ENCODE peak calls at places on chromosomes 16 and 17, in eight cellular contexts. One of them, this sample, is unnamed.

GRCh38 chr16:3458278-3458851 is 14.9 kb downstream of the NAA60 start:
- DNase-seq in small intestine: no peak
- DNase-seq in stimulated activated CD8-positive, alpha-beta memory T cell treated with anti-CD3 and anti-CD28 coated beads, Interleukin-7, amount 100 ng/mL, for 1 hour: no peak
- DNase-seq in AG04450: no peak
- DNase-seq in Kasumi-1: no peak
- DNase-seq in lung: no peak
- DNase-seq in GM19239: no peak
- DNase-seq in activated naive CD8-positive, alpha-beta T cell treated with anti-CD3 and anti-CD28 coated beads, Interleukin-2, amount 50 U/mL, for 16 hours: no peak
- DNase-seq in this sample: no peak

GRCh38 chr17:7932483-7932891 is 481 bp downstream of the CNTROB start:
- DNase-seq in lung: no peak
- DNase-seq in GM19239: no peak
- DNase-seq in small intestine: peak
- DNase-seq in activated naive CD8-positive, alpha-beta T cell treated with anti-CD3 and anti-CD28 coated beads, Interleukin-2, amount 50 U/mL, for 16 hours: no peak
- DNase-seq in Kasumi-1: peak
- DNase-seq in AG04450: no peak
- DNase-seq in stimulated activated CD8-positive, alpha-beta memory T cell treated with anti-CD3 and anti-CD28 coated beads, Interleukin-7, amount 100 ng/mL, for 1 hour: no peak
- DNase-seq in this sample: no peak

GRCh38 chr16:65959978-65960377 is 406.5 kb upstream of the CDH5 start:
- DNase-seq in AG04450: no peak
- DNase-seq in stimulated activated CD8-positive, alpha-beta memory T cell treated with anti-CD3 and anti-CD28 coated beads, Interleukin-7, amount 100 ng/mL, for 1 hour: no peak
- DNase-seq in GM19239: no peak
- DNase-seq in Kasumi-1: no peak
- DNase-seq in lung: no peak
- DNase-seq in activated naive CD8-positive, alpha-beta T cell treated with anti-CD3 and anti-CD28 coated beads, Interleukin-2, amount 50 U/mL, for 16 hours: no peak
- DNase-seq in small intestine: no peak
- DNase-seq in this sample: no peak

GRCh38 chr17:65055708-65056638 is 567 bp downstream of the GNA13 start:
- DNase-seq in lung: peak
- DNase-seq in stimulated activated CD8-positive, alpha-beta memory T cell treated with anti-CD3 and anti-CD28 coated beads, Interleukin-7, amount 100 ng/mL, for 1 hour: peak
- DNase-seq in GM19239: no peak
- DNase-seq in activated naive CD8-positive, alpha-beta T cell treated with anti-CD3 and anti-CD28 coated beads, Interleukin-2, amount 50 U/mL, for 16 hours: no peak
- DNase-seq in AG04450: no peak
- DNase-seq in Kasumi-1: peak
- DNase-seq in small intestine: peak
- DNase-seq in this sample: no peak

GRCh38 chr17:62581769-62582168 is 45.7 kb upstream of the MRC2 start:
- DNase-seq in GM19239: no peak
- DNase-seq in small intestine: no peak
- DNase-seq in stimulated activated CD8-positive, alpha-beta memory T cell treated with anti-CD3 and anti-CD28 coated beads, Interleukin-7, amount 100 ng/mL, for 1 hour: no peak
- DNase-seq in Kasumi-1: no peak
- DNase-seq in activated naive CD8-positive, alpha-beta T cell treated with anti-CD3 and anti-CD28 coated beads, Interleukin-2, amount 50 U/mL, for 16 hours: no peak
- DNase-seq in AG04450: no peak
- DNase-seq in lung: no peak
- DNase-seq in this sample: no peak

GRCh38 chr16:11201498-11202259 is 54.3 kb downstream of the SOCS1 start:
- DNase-seq in AG04450: peak
- DNase-seq in GM19239: no peak
- DNase-seq in small intestine: peak
- DNase-seq in Kasumi-1: no peak
- DNase-seq in activated naive CD8-positive, alpha-beta T cell treated with anti-CD3 and anti-CD28 coated beads, Interleukin-2, amount 50 U/mL, for 16 hours: no peak
- DNase-seq in stimulated activated CD8-positive, alpha-beta memory T cell treated with anti-CD3 and anti-CD28 coated beads, Interleukin-7, amount 100 ng/mL, for 1 hour: no peak
- DNase-seq in lung: no peak
- DNase-seq in this sample: peak

GRCh38 chr16:55569025-55569424 is 2.5 kb downstream of the CAPNS2 start:
- DNase-seq in small intestine: no peak
- DNase-seq in stimulated activated CD8-positive, alpha-beta memory T cell treated with anti-CD3 and anti-CD28 coated beads, Interleukin-7, amount 100 ng/mL, for 1 hour: no peak
- DNase-seq in GM19239: no peak
- DNase-seq in AG04450: no peak
- DNase-seq in activated naive CD8-positive, alpha-beta T cell treated with anti-CD3 and anti-CD28 coated beads, Interleukin-2, amount 50 U/mL, for 16 hours: no peak
- DNase-seq in lung: no peak
- DNase-seq in Kasumi-1: peak
- DNase-seq in this sample: no peak

GRCh38 chr17:2749784-2750181 is 331 bp upstream of the CCDC92B start:
- DNase-seq in lung: peak
- DNase-seq in Kasumi-1: peak
- DNase-seq in small intestine: peak
- DNase-seq in activated naive CD8-positive, alpha-beta T cell treated with anti-CD3 and anti-CD28 coated beads, Interleukin-2, amount 50 U/mL, for 16 hours: peak
- DNase-seq in GM19239: peak
- DNase-seq in AG04450: peak
- DNase-seq in stimulated activated CD8-positive, alpha-beta memory T cell treated with anti-CD3 and anti-CD28 coated beads, Interleukin-7, amount 100 ng/mL, for 1 hour: peak
- DNase-seq in this sample: peak

GRCh38 chr16:81107506-81107905 is 11.3 kb upstream of the GCSH start:
- DNase-seq in GM19239: no peak
- DNase-seq in AG04450: no peak
- DNase-seq in small intestine: no peak
- DNase-seq in Kasumi-1: no peak
- DNase-seq in activated naive CD8-positive, alpha-beta T cell treated with anti-CD3 and anti-CD28 coated beads, Interleukin-2, amount 50 U/mL, for 16 hours: no peak
- DNase-seq in lung: no peak
- DNase-seq in stimulated activated CD8-positive, alpha-beta memory T cell treated with anti-CD3 and anti-CD28 coated beads, Interleukin-7, amount 100 ng/mL, for 1 hour: no peak
- DNase-seq in this sample: no peak

GRCh38 chr17:42179911-42180410 is 981 bp downstream of the KCNH4 start:
- DNase-seq in small intestine: peak
- DNase-seq in Kasumi-1: peak
- DNase-seq in lung: no peak
- DNase-seq in GM19239: no peak
- DNase-seq in activated naive CD8-positive, alpha-beta T cell treated with anti-CD3 and anti-CD28 coated beads, Interleukin-2, amount 50 U/mL, for 16 hours: no peak
- DNase-seq in AG04450: no peak
- DNase-seq in stimulated activated CD8-positive, alpha-beta memory T cell treated with anti-CD3 and anti-CD28 coated beads, Interleukin-7, amount 100 ng/mL, for 1 hour: no peak
- DNase-seq in this sample: no peak

GRCh38 chr16:23058576-23058975 is 90.7 kb downstream of the USP31 start:
- DNase-seq in GM19239: no peak
- DNase-seq in Kasumi-1: no peak
- DNase-seq in AG04450: no peak
- DNase-seq in small intestine: no peak
- DNase-seq in lung: no peak
- DNase-seq in stimulated activated CD8-positive, alpha-beta memory T cell treated with anti-CD3 and anti-CD28 coated beads, Interleukin-7, amount 100 ng/mL, for 1 hour: no peak
- DNase-seq in activated naive CD8-positive, alpha-beta T cell treated with anti-CD3 and anti-CD28 coated beads, Interleukin-2, amount 50 U/mL, for 16 hours: no peak
- DNase-seq in this sample: no peak

GRCh38 chr17:65523853-65524664 is 37.4 kb downstream of the AXIN2 start:
- DNase-seq in Kasumi-1: no peak
- DNase-seq in lung: no peak
- DNase-seq in AG04450: no peak
- DNase-seq in stimulated activated CD8-positive, alpha-beta memory T cell treated with anti-CD3 and anti-CD28 coated beads, Interleukin-7, amount 100 ng/mL, for 1 hour: no peak
- DNase-seq in activated naive CD8-positive, alpha-beta T cell treated with anti-CD3 and anti-CD28 coated beads, Interleukin-2, amount 50 U/mL, for 16 hours: no peak
- DNase-seq in GM19239: no peak
- DNase-seq in small intestine: peak
- DNase-seq in this sample: no peak

GRCh38 chr16:70601576-70602575 is 44.5 kb upstream of the IL34 start:
- DNase-seq in lung: no peak
- DNase-seq in stimulated activated CD8-positive, alpha-beta memory T cell treated with anti-CD3 and anti-CD28 coated beads, Interleukin-7, amount 100 ng/mL, for 1 hour: no peak
- DNase-seq in AG04450: no peak
- DNase-seq in small intestine: no peak
- DNase-seq in Kasumi-1: no peak
- DNase-seq in GM19239: no peak
- DNase-seq in activated naive CD8-positive, alpha-beta T cell treated with anti-CD3 and anti-CD28 coated beads, Interleukin-2, amount 50 U/mL, for 16 hours: no peak
- DNase-seq in this sample: no peak

GRCh38 chr16:70576431-70577255 is 53.0 kb downstream of the SF3B3 start:
- DNase-seq in lung: no peak
- DNase-seq in Kasumi-1: peak
- DNase-seq in stimulated activated CD8-positive, alpha-beta memory T cell treated with anti-CD3 and anti-CD28 coated beads, Interleukin-7, amount 100 ng/mL, for 1 hour: no peak
- DNase-seq in activated naive CD8-positive, alpha-beta T cell treated with anti-CD3 and anti-CD28 coated beads, Interleukin-2, amount 50 U/mL, for 16 hours: no peak
- DNase-seq in small intestine: peak
- DNase-seq in AG04450: peak
- DNase-seq in GM19239: peak
- DNase-seq in this sample: no peak

GRCh38 chr16:48445782-48446533 is 60.7 kb upstream of the SIAH1 start:
- DNase-seq in stimulated activated CD8-positive, alpha-beta memory T cell treated with anti-CD3 and anti-CD28 coated beads, Interleukin-7, amount 100 ng/mL, for 1 hour: no peak
- DNase-seq in small intestine: no peak
- DNase-seq in activated naive CD8-positive, alpha-beta T cell treated with anti-CD3 and anti-CD28 coated beads, Interleukin-2, amount 50 U/mL, for 16 hours: no peak
- DNase-seq in lung: no peak
- DNase-seq in Kasumi-1: no peak
- DNase-seq in GM19239: no peak
- DNase-seq in AG04450: no peak
- DNase-seq in this sample: no peak

GRCh38 chr16:2860826-2861567 is 3.0 kb upstream of the PRSS22 start:
- DNase-seq in GM19239: no peak
- DNase-seq in Kasumi-1: no peak
- DNase-seq in activated naive CD8-positive, alpha-beta T cell treated with anti-CD3 and anti-CD28 coated beads, Interleukin-2, amount 50 U/mL, for 16 hours: no peak
- DNase-seq in small intestine: no peak
- DNase-seq in stimulated activated CD8-positive, alpha-beta memory T cell treated with anti-CD3 and anti-CD28 coated beads, Interleukin-7, amount 100 ng/mL, for 1 hour: no peak
- DNase-seq in AG04450: no peak
- DNase-seq in lung: no peak
- DNase-seq in this sample: no peak

GRCh38 chr16:85832578-85833539 is 33.4 kb downstream of the COX4I1 start:
- DNase-seq in GM19239: no peak
- DNase-seq in Kasumi-1: peak
- DNase-seq in small intestine: no peak
- DNase-seq in stimulated activated CD8-positive, alpha-beta memory T cell treated with anti-CD3 and anti-CD28 coated beads, Interleukin-7, amount 100 ng/mL, for 1 hour: no peak
- DNase-seq in activated naive CD8-positive, alpha-beta T cell treated with anti-CD3 and anti-CD28 coated beads, Interleukin-2, amount 50 U/mL, for 16 hours: no peak
- DNase-seq in AG04450: no peak
- DNase-seq in lung: no peak
- DNase-seq in this sample: no peak